ENCODE peak calls at places on chromosomes 1 and 21, in ten cellular contexts. One of them, this sample, is unnamed.

GRCh38 chr21:22343303-22343702 is 1345.1 kb downstream of the NCAM2 start:
- DNase-seq in NCI-H1436 treated with DMSO at 0.1 percent for 48 hours: no peak
- DNase-seq in ureter: no peak
- DNase-seq in activated T-helper 1 cell treated with anti-CD3 and anti-CD28 coated beads, Interleukin-2, amount 50 U/mL, for 16 hours: no peak
- DNase-seq in choroid plexus epithelial cell: no peak
- DNase-seq in activated CD4-positive, alpha-beta T cell treated with anti-CD3 and anti-CD28 coated beads, Interleukin-2, amount 50 U/mL, for 48 hours: no peak
- DNase-seq in keratinocyte: no peak
- DNase-seq in hepatic stellate cell: no peak
- DNase-seq in M059J: no peak
- DNase-seq in activated CD8-positive, alpha-beta T cell treated with anti-CD3 and anti-CD28 coated beads for 36 hours: no peak
- DNase-seq in this sample: no peak

GRCh38 chr1:217919683-217920502 is 288.7 kb downstream of the SPATA17 start:
- DNase-seq in NCI-H1436 treated with DMSO at 0.1 percent for 48 hours: no peak
- DNase-seq in ureter: no peak
- DNase-seq in activated T-helper 1 cell treated with anti-CD3 and anti-CD28 coated beads, Interleukin-2, amount 50 U/mL, for 16 hours: no peak
- DNase-seq in choroid plexus epithelial cell: no peak
- DNase-seq in activated CD4-positive, alpha-beta T cell treated with anti-CD3 and anti-CD28 coated beads, Interleukin-2, amount 50 U/mL, for 48 hours: no peak
- DNase-seq in keratinocyte: no peak
- DNase-seq in hepatic stellate cell: no peak
- DNase-seq in M059J: no peak
- DNase-seq in activated CD8-positive, alpha-beta T cell treated with anti-CD3 and anti-CD28 coated beads for 36 hours: no peak
- DNase-seq in this sample: no peak

GRCh38 chr1:203628185-203628996 is 1.8 kb downstream of the ATP2B4 start:
- DNase-seq in NCI-H1436 treated with DMSO at 0.1 percent for 48 hours: no peak
- DNase-seq in ureter: peak; percentile 65
- DNase-seq in activated T-helper 1 cell treated with anti-CD3 and anti-CD28 coated beads, Interleukin-2, amount 50 U/mL, for 16 hours: no peak
- DNase-seq in choroid plexus epithelial cell: peak; percentile 57
- DNase-seq in activated CD4-positive, alpha-beta T cell treated with anti-CD3 and anti-CD28 coated beads, Interleukin-2, amount 50 U/mL, for 48 hours: no peak
- DNase-seq in keratinocyte: no peak
- DNase-seq in hepatic stellate cell: peak; percentile 51
- DNase-seq in M059J: peak; percentile 71
- DNase-seq in activated CD8-positive, alpha-beta T cell treated with anti-CD3 and anti-CD28 coated beads for 36 hours: no peak
- DNase-seq in this sample: peak; percentile 65

GRCh38 chr1:241895013-241895412 is 47.0 kb downstream of the EXO1 start:
- DNase-seq in NCI-H1436 treated with DMSO at 0.1 percent for 48 hours: no peak
- DNase-seq in ureter: no peak
- DNase-seq in activated T-helper 1 cell treated with anti-CD3 and anti-CD28 coated beads, Interleukin-2, amount 50 U/mL, for 16 hours: no peak
- DNase-seq in choroid plexus epithelial cell: no peak
- DNase-seq in activated CD4-positive, alpha-beta T cell treated with anti-CD3 and anti-CD28 coated beads, Interleukin-2, amount 50 U/mL, for 48 hours: no peak
- DNase-seq in keratinocyte: no peak
- DNase-seq in hepatic stellate cell: no peak
- DNase-seq in M059J: peak; percentile 8
- DNase-seq in activated CD8-positive, alpha-beta T cell treated with anti-CD3 and anti-CD28 coated beads for 36 hours: no peak
- DNase-seq in this sample: peak; percentile 42

GRCh38 chr1:89919174-89919573 is 75.7 kb upstream of the ZNF326 start:
- DNase-seq in NCI-H1436 treated with DMSO at 0.1 percent for 48 hours: no peak
- DNase-seq in ureter: no peak
- DNase-seq in activated T-helper 1 cell treated with anti-CD3 and anti-CD28 coated beads, Interleukin-2, amount 50 U/mL, for 16 hours: no peak
- DNase-seq in choroid plexus epithelial cell: no peak
- DNase-seq in activated CD4-positive, alpha-beta T cell treated with anti-CD3 and anti-CD28 coated beads, Interleukin-2, amount 50 U/mL, for 48 hours: no peak
- DNase-seq in keratinocyte: no peak
- DNase-seq in hepatic stellate cell: no peak
- DNase-seq in M059J: no peak
- DNase-seq in activated CD8-positive, alpha-beta T cell treated with anti-CD3 and anti-CD28 coated beads for 36 hours: no peak
- DNase-seq in this sample: no peak

GRCh38 chr21:17002628-17003027 is 510.2 kb upstream of the CXADR start:
- DNase-seq in NCI-H1436 treated with DMSO at 0.1 percent for 48 hours: no peak
- DNase-seq in ureter: no peak
- DNase-seq in activated T-helper 1 cell treated with anti-CD3 and anti-CD28 coated beads, Interleukin-2, amount 50 U/mL, for 16 hours: no peak
- DNase-seq in choroid plexus epithelial cell: no peak
- DNase-seq in activated CD4-positive, alpha-beta T cell treated with anti-CD3 and anti-CD28 coated beads, Interleukin-2, amount 50 U/mL, for 48 hours: no peak
- DNase-seq in keratinocyte: no peak
- DNase-seq in hepatic stellate cell: no peak
- DNase-seq in M059J: no peak
- DNase-seq in activated CD8-positive, alpha-beta T cell treated with anti-CD3 and anti-CD28 coated beads for 36 hours: no peak
- DNase-seq in this sample: no peak

GRCh38 chr1:54245501-54245900 is 45.5 kb downstream of the MRPL37 start:
- DNase-seq in NCI-H1436 treated with DMSO at 0.1 percent for 48 hours: no peak
- DNase-seq in ureter: no peak
- DNase-seq in activated T-helper 1 cell treated with anti-CD3 and anti-CD28 coated beads, Interleukin-2, amount 50 U/mL, for 16 hours: no peak
- DNase-seq in choroid plexus epithelial cell: no peak
- DNase-seq in activated CD4-positive, alpha-beta T cell treated with anti-CD3 and anti-CD28 coated beads, Interleukin-2, amount 50 U/mL, for 48 hours: no peak
- DNase-seq in keratinocyte: no peak
- DNase-seq in hepatic stellate cell: no peak
- DNase-seq in M059J: peak; percentile 17
- DNase-seq in activated CD8-positive, alpha-beta T cell treated with anti-CD3 and anti-CD28 coated beads for 36 hours: no peak
- DNase-seq in this sample: no peak

GRCh38 chr1:20732071-20732587 is 374 bp downstream of the SH2D5 start:
- DNase-seq in NCI-H1436 treated with DMSO at 0.1 percent for 48 hours: peak; percentile 53
- DNase-seq in ureter: peak; percentile 44
- DNase-seq in activated T-helper 1 cell treated with anti-CD3 and anti-CD28 coated beads, Interleukin-2, amount 50 U/mL, for 16 hours: no peak
- DNase-seq in choroid plexus epithelial cell: peak; percentile 62
- DNase-seq in activated CD4-positive, alpha-beta T cell treated with anti-CD3 and anti-CD28 coated beads, Interleukin-2, amount 50 U/mL, for 48 hours: peak; percentile 51
- DNase-seq in keratinocyte: peak; percentile 68
- DNase-seq in hepatic stellate cell: peak; percentile 95
- DNase-seq in M059J: peak; percentile 70
- DNase-seq in activated CD8-positive, alpha-beta T cell treated with anti-CD3 and anti-CD28 coated beads for 36 hours: peak; percentile 72
- DNase-seq in this sample: peak; percentile 67

GRCh38 chr1:154608522-154609294 is 722 bp upstream of the ADAR start:
- DNase-seq in NCI-H1436 treated with DMSO at 0.1 percent for 48 hours: no peak
- DNase-seq in ureter: peak; percentile 52
- DNase-seq in activated T-helper 1 cell treated with anti-CD3 and anti-CD28 coated beads, Interleukin-2, amount 50 U/mL, for 16 hours: no peak
- DNase-seq in choroid plexus epithelial cell: peak; percentile 69
- DNase-seq in activated CD4-positive, alpha-beta T cell treated with anti-CD3 and anti-CD28 coated beads, Interleukin-2, amount 50 U/mL, for 48 hours: peak; percentile 40
- DNase-seq in keratinocyte: no peak
- DNase-seq in hepatic stellate cell: peak; percentile 40
- DNase-seq in M059J: peak; percentile 72
- DNase-seq in activated CD8-positive, alpha-beta T cell treated with anti-CD3 and anti-CD28 coated beads for 36 hours: peak; percentile 47
- DNase-seq in this sample: peak; percentile 20

GRCh38 chr1:212951058-212951923 is 950 bp downstream of the VASH2 start:
- DNase-seq in NCI-H1436 treated with DMSO at 0.1 percent for 48 hours: no peak
- DNase-seq in ureter: no peak
- DNase-seq in activated T-helper 1 cell treated with anti-CD3 and anti-CD28 coated beads, Interleukin-2, amount 50 U/mL, for 16 hours: no peak
- DNase-seq in choroid plexus epithelial cell: no peak
- DNase-seq in activated CD4-positive, alpha-beta T cell treated with anti-CD3 and anti-CD28 coated beads, Interleukin-2, amount 50 U/mL, for 48 hours: peak; percentile 7
- DNase-seq in keratinocyte: no peak
- DNase-seq in hepatic stellate cell: peak; percentile 23
- DNase-seq in M059J: no peak
- DNase-seq in activated CD8-positive, alpha-beta T cell treated with anti-CD3 and anti-CD28 coated beads for 36 hours: no peak
- DNase-seq in this sample: peak; percentile 2

GRCh38 chr1:46219551-46220520 is 16.7 kb downstream of the LURAP1 start:
- DNase-seq in NCI-H1436 treated with DMSO at 0.1 percent for 48 hours: no peak
- DNase-seq in ureter: no peak
- DNase-seq in activated T-helper 1 cell treated with anti-CD3 and anti-CD28 coated beads, Interleukin-2, amount 50 U/mL, for 16 hours: no peak
- DNase-seq in choroid plexus epithelial cell: no peak
- DNase-seq in activated CD4-positive, alpha-beta T cell treated with anti-CD3 and anti-CD28 coated beads, Interleukin-2, amount 50 U/mL, for 48 hours: no peak
- DNase-seq in keratinocyte: no peak
- DNase-seq in hepatic stellate cell: no peak
- DNase-seq in M059J: peak; percentile 48
- DNase-seq in activated CD8-positive, alpha-beta T cell treated with anti-CD3 and anti-CD28 coated beads for 36 hours: no peak
- DNase-seq in this sample: no peak

GRCh38 chr1:211613108-211613947 is 34.4 kb upstream of the SLC30A1 start:
- DNase-seq in NCI-H1436 treated with DMSO at 0.1 percent for 48 hours: no peak
- DNase-seq in ureter: peak; percentile 80
- DNase-seq in activated T-helper 1 cell treated with anti-CD3 and anti-CD28 coated beads, Interleukin-2, amount 50 U/mL, for 16 hours: no peak
- DNase-seq in choroid plexus epithelial cell: peak; percentile 96
- DNase-seq in activated CD4-positive, alpha-beta T cell treated with anti-CD3 and anti-CD28 coated beads, Interleukin-2, amount 50 U/mL, for 48 hours: no peak
- DNase-seq in keratinocyte: no peak
- DNase-seq in hepatic stellate cell: peak; percentile 91
- DNase-seq in M059J: peak; percentile 94
- DNase-seq in activated CD8-positive, alpha-beta T cell treated with anti-CD3 and anti-CD28 coated beads for 36 hours: no peak
- DNase-seq in this sample: peak; percentile 79

GRCh38 chr1:147177611-147178370 is 5.5 kb upstream of the PRKAB2 start:
- DNase-seq in NCI-H1436 treated with DMSO at 0.1 percent for 48 hours: no peak
- DNase-seq in ureter: no peak
- DNase-seq in activated T-helper 1 cell treated with anti-CD3 and anti-CD28 coated beads, Interleukin-2, amount 50 U/mL, for 16 hours: no peak
- DNase-seq in choroid plexus epithelial cell: peak; percentile 70
- DNase-seq in activated CD4-positive, alpha-beta T cell treated with anti-CD3 and anti-CD28 coated beads, Interleukin-2, amount 50 U/mL, for 48 hours: no peak
- DNase-seq in keratinocyte: no peak
- DNase-seq in hepatic stellate cell: no peak
- DNase-seq in M059J: peak; percentile 67
- DNase-seq in activated CD8-positive, alpha-beta T cell treated with anti-CD3 and anti-CD28 coated beads for 36 hours: no peak
- DNase-seq in this sample: peak; percentile 39

GRCh38 chr1:17598251-17598650 is 58.8 kb downstream of the ARHGEF10L start:
- DNase-seq in NCI-H1436 treated with DMSO at 0.1 percent for 48 hours: no peak
- DNase-seq in ureter: no peak
- DNase-seq in activated T-helper 1 cell treated with anti-CD3 and anti-CD28 coated beads, Interleukin-2, amount 50 U/mL, for 16 hours: no peak
- DNase-seq in choroid plexus epithelial cell: no peak
- DNase-seq in activated CD4-positive, alpha-beta T cell treated with anti-CD3 and anti-CD28 coated beads, Interleukin-2, amount 50 U/mL, for 48 hours: no peak
- DNase-seq in keratinocyte: no peak
- DNase-seq in hepatic stellate cell: no peak
- DNase-seq in M059J: no peak
- DNase-seq in activated CD8-positive, alpha-beta T cell treated with anti-CD3 and anti-CD28 coated beads for 36 hours: no peak
- DNase-seq in this sample: no peak

GRCh38 chr1:110875216-110875731 is 2.3 kb downstream of the CD53 start:
- DNase-seq in NCI-H1436 treated with DMSO at 0.1 percent for 48 hours: no peak
- DNase-seq in ureter: no peak
- DNase-seq in activated T-helper 1 cell treated with anti-CD3 and anti-CD28 coated beads, Interleukin-2, amount 50 U/mL, for 16 hours: no peak
- DNase-seq in choroid plexus epithelial cell: no peak
- DNase-seq in activated CD4-positive, alpha-beta T cell treated with anti-CD3 and anti-CD28 coated beads, Interleukin-2, amount 50 U/mL, for 48 hours: peak; percentile 56
- DNase-seq in keratinocyte: no peak
- DNase-seq in hepatic stellate cell: no peak
- DNase-seq in M059J: no peak
- DNase-seq in activated CD8-positive, alpha-beta T cell treated with anti-CD3 and anti-CD28 coated beads for 36 hours: peak; percentile 80
- DNase-seq in this sample: peak; percentile 21

GRCh38 chr1:118294817-118295486 is 109.9 kb upstream of the SPAG17 start:
- DNase-seq in NCI-H1436 treated with DMSO at 0.1 percent for 48 hours: no peak
- DNase-seq in ureter: no peak
- DNase-seq in activated T-helper 1 cell treated with anti-CD3 and anti-CD28 coated beads, Interleukin-2, amount 50 U/mL, for 16 hours: no peak
- DNase-seq in choroid plexus epithelial cell: peak; percentile 16
- DNase-seq in activated CD4-positive, alpha-beta T cell treated with anti-CD3 and anti-CD28 coated beads, Interleukin-2, amount 50 U/mL, for 48 hours: no peak
- DNase-seq in keratinocyte: no peak
- DNase-seq in hepatic stellate cell: no peak
- DNase-seq in M059J: no peak
- DNase-seq in activated CD8-positive, alpha-beta T cell treated with anti-CD3 and anti-CD28 coated beads for 36 hours: no peak
- DNase-seq in this sample: no peak

GRCh38 chr1:61708953-61709907 is 15.7 kb downstream of the TM2D1 start:
- DNase-seq in NCI-H1436 treated with DMSO at 0.1 percent for 48 hours: no peak
- DNase-seq in ureter: no peak
- DNase-seq in activated T-helper 1 cell treated with anti-CD3 and anti-CD28 coated beads, Interleukin-2, amount 50 U/mL, for 16 hours: no peak
- DNase-seq in choroid plexus epithelial cell: peak; percentile 51
- DNase-seq in activated CD4-positive, alpha-beta T cell treated with anti-CD3 and anti-CD28 coated beads, Interleukin-2, amount 50 U/mL, for 48 hours: no peak
- DNase-seq in keratinocyte: no peak
- DNase-seq in hepatic stellate cell: no peak
- DNase-seq in M059J: no peak
- DNase-seq in activated CD8-positive, alpha-beta T cell treated with anti-CD3 and anti-CD28 coated beads for 36 hours: no peak
- DNase-seq in this sample: no peak

GRCh38 chr1:59475737-59476136 is 178.8 kb downstream of the FGGY start:
- DNase-seq in NCI-H1436 treated with DMSO at 0.1 percent for 48 hours: no peak
- DNase-seq in ureter: no peak
- DNase-seq in activated T-helper 1 cell treated with anti-CD3 and anti-CD28 coated beads, Interleukin-2, amount 50 U/mL, for 16 hours: no peak
- DNase-seq in choroid plexus epithelial cell: no peak
- DNase-seq in activated CD4-positive, alpha-beta T cell treated with anti-CD3 and anti-CD28 coated beads, Interleukin-2, amount 50 U/mL, for 48 hours: no peak
- DNase-seq in keratinocyte: no peak
- DNase-seq in hepatic stellate cell: no peak
- DNase-seq in M059J: no peak
- DNase-seq in activated CD8-positive, alpha-beta T cell treated with anti-CD3 and anti-CD28 coated beads for 36 hours: no peak
- DNase-seq in this sample: no peak

GRCh38 chr1:197444754-197445153 is 176.7 kb downstream of the CRB1 start:
- DNase-seq in NCI-H1436 treated with DMSO at 0.1 percent for 48 hours: no peak
- DNase-seq in ureter: no peak
- DNase-seq in activated T-helper 1 cell treated with anti-CD3 and anti-CD28 coated beads, Interleukin-2, amount 50 U/mL, for 16 hours: no peak
- DNase-seq in choroid plexus epithelial cell: peak; percentile 26
- DNase-seq in activated CD4-positive, alpha-beta T cell treated with anti-CD3 and anti-CD28 coated beads, Interleukin-2, amount 50 U/mL, for 48 hours: no peak
- DNase-seq in keratinocyte: no peak
- DNase-seq in hepatic stellate cell: no peak
- DNase-seq in M059J: peak; percentile 51
- DNase-seq in activated CD8-positive, alpha-beta T cell treated with anti-CD3 and anti-CD28 coated beads for 36 hours: no peak
- DNase-seq in this sample: peak; percentile 13

GRCh38 chr1:30856260-30856790 is 52.2 kb downstream of the SDC3 start:
- DNase-seq in NCI-H1436 treated with DMSO at 0.1 percent for 48 hours: peak; percentile 79
- DNase-seq in ureter: no peak
- DNase-seq in activated T-helper 1 cell treated with anti-CD3 and anti-CD28 coated beads, Interleukin-2, amount 50 U/mL, for 16 hours: no peak
- DNase-seq in choroid plexus epithelial cell: peak; percentile 50
- DNase-seq in activated CD4-positive, alpha-beta T cell treated with anti-CD3 and anti-CD28 coated beads, Interleukin-2, amount 50 U/mL, for 48 hours: no peak
- DNase-seq in keratinocyte: no peak
- DNase-seq in hepatic stellate cell: no peak
- DNase-seq in M059J: no peak
- DNase-seq in activated CD8-positive, alpha-beta T cell treated with anti-CD3 and anti-CD28 coated beads for 36 hours: no peak
- DNase-seq in this sample: no peak

GRCh38 chr1:14614326-14614725 is 15.8 kb downstream of the KAZN start:
- DNase-seq in NCI-H1436 treated with DMSO at 0.1 percent for 48 hours: no peak
- DNase-seq in ureter: no peak
- DNase-seq in activated T-helper 1 cell treated with anti-CD3 and anti-CD28 coated beads, Interleukin-2, amount 50 U/mL, for 16 hours: no peak
- DNase-seq in choroid plexus epithelial cell: no peak
- DNase-seq in activated CD4-positive, alpha-beta T cell treated with anti-CD3 and anti-CD28 coated beads, Interleukin-2, amount 50 U/mL, for 48 hours: no peak
- DNase-seq in keratinocyte: no peak
- DNase-seq in hepatic stellate cell: no peak
- DNase-seq in M059J: no peak
- DNase-seq in activated CD8-positive, alpha-beta T cell treated with anti-CD3 and anti-CD28 coated beads for 36 hours: no peak
- DNase-seq in this sample: no peak

GRCh38 chr1:2607681-2608041 is 21.1 kb downstream of the PRXL2B start:
- DNase-seq in NCI-H1436 treated with DMSO at 0.1 percent for 48 hours: no peak
- DNase-seq in ureter: peak; percentile 42
- DNase-seq in activated T-helper 1 cell treated with anti-CD3 and anti-CD28 coated beads, Interleukin-2, amount 50 U/mL, for 16 hours: no peak
- DNase-seq in choroid plexus epithelial cell: peak; percentile 5
- DNase-seq in activated CD4-positive, alpha-beta T cell treated with anti-CD3 and anti-CD28 coated beads, Interleukin-2, amount 50 U/mL, for 48 hours: no peak
- DNase-seq in keratinocyte: no peak
- DNase-seq in hepatic stellate cell: no peak
- DNase-seq in M059J: no peak
- DNase-seq in activated CD8-positive, alpha-beta T cell treated with anti-CD3 and anti-CD28 coated beads for 36 hours: no peak
- DNase-seq in this sample: no peak

GRCh38 chr1:44297695-44298400 is 57.2 kb downstream of the ERI3 start:
- DNase-seq in NCI-H1436 treated with DMSO at 0.1 percent for 48 hours: no peak
- DNase-seq in ureter: no peak
- DNase-seq in activated T-helper 1 cell treated with anti-CD3 and anti-CD28 coated beads, Interleukin-2, amount 50 U/mL, for 16 hours: no peak
- DNase-seq in choroid plexus epithelial cell: peak; percentile 13
- DNase-seq in activated CD4-positive, alpha-beta T cell treated with anti-CD3 and anti-CD28 coated beads, Interleukin-2, amount 50 U/mL, for 48 hours: no peak
- DNase-seq in keratinocyte: no peak
- DNase-seq in hepatic stellate cell: no peak
- DNase-seq in M059J: no peak
- DNase-seq in activated CD8-positive, alpha-beta T cell treated with anti-CD3 and anti-CD28 coated beads for 36 hours: no peak
- DNase-seq in this sample: no peak

GRCh38 chr1:25651036-25651640 is 34.5 kb downstream of the MAN1C1 start:
- DNase-seq in NCI-H1436 treated with DMSO at 0.1 percent for 48 hours: no peak
- DNase-seq in ureter: no peak
- DNase-seq in activated T-helper 1 cell treated with anti-CD3 and anti-CD28 coated beads, Interleukin-2, amount 50 U/mL, for 16 hours: no peak
- DNase-seq in choroid plexus epithelial cell: no peak
- DNase-seq in activated CD4-positive, alpha-beta T cell treated with anti-CD3 and anti-CD28 coated beads, Interleukin-2, amount 50 U/mL, for 48 hours: no peak
- DNase-seq in keratinocyte: no peak
- DNase-seq in hepatic stellate cell: no peak
- DNase-seq in M059J: no peak
- DNase-seq in activated CD8-positive, alpha-beta T cell treated with anti-CD3 and anti-CD28 coated beads for 36 hours: no peak
- DNase-seq in this sample: no peak

GRCh38 chr1:223716302-223716862 is 4.0 kb downstream of the CAPN2 start:
- DNase-seq in NCI-H1436 treated with DMSO at 0.1 percent for 48 hours: no peak
- DNase-seq in ureter: no peak
- DNase-seq in activated T-helper 1 cell treated with anti-CD3 and anti-CD28 coated beads, Interleukin-2, amount 50 U/mL, for 16 hours: peak; percentile 26
- DNase-seq in choroid plexus epithelial cell: no peak
- DNase-seq in activated CD4-positive, alpha-beta T cell treated with anti-CD3 and anti-CD28 coated beads, Interleukin-2, amount 50 U/mL, for 48 hours: peak; percentile 30
- DNase-seq in keratinocyte: no peak
- DNase-seq in hepatic stellate cell: no peak
- DNase-seq in M059J: no peak
- DNase-seq in activated CD8-positive, alpha-beta T cell treated with anti-CD3 and anti-CD28 coated beads for 36 hours: peak; percentile 73
- DNase-seq in this sample: no peak

GRCh38 chr1:47688161-47688560 is 250.3 kb downstream of the FOXD2 start:
- DNase-seq in NCI-H1436 treated with DMSO at 0.1 percent for 48 hours: no peak
- DNase-seq in ureter: peak; percentile 22
- DNase-seq in activated T-helper 1 cell treated with anti-CD3 and anti-CD28 coated beads, Interleukin-2, amount 50 U/mL, for 16 hours: no peak
- DNase-seq in choroid plexus epithelial cell: no peak
- DNase-seq in activated CD4-positive, alpha-beta T cell treated with anti-CD3 and anti-CD28 coated beads, Interleukin-2, amount 50 U/mL, for 48 hours: no peak
- DNase-seq in keratinocyte: no peak
- DNase-seq in hepatic stellate cell: no peak
- DNase-seq in M059J: no peak
- DNase-seq in activated CD8-positive, alpha-beta T cell treated with anti-CD3 and anti-CD28 coated beads for 36 hours: no peak
- DNase-seq in this sample: no peak

This sample was measured in bronchial epithelial cell.